ENCODE peak calls at places on chromosome 1, in four cellular contexts. V is upper lobe of right lung, W is sigmoid colon, U is heart left ventricle. D is an unnamed sample.
A peak's percentile ranks its signal among the peaks of the same experiment; 100 is the strongest.

GRCh38 chr1:60984066-60984799 is 98.1 kb upstream of the NFIA start:
- DNase-seq in V (no peak), W (peak; percentile 91), U (peak; percentile 80), D (peak; percentile 27)

GRCh38 chr1:67441183-67441582 is 11.0 kb upstream of the SERBP1 start:
- DNase-seq in V (no peak), W (peak; percentile 74), U (peak; percentile 55), D (peak; percentile 90)

GRCh38 chr1:231883382-231883781 is 256.8 kb downstream of the DISC1 start:
- DNase-seq in V (no peak), W (no peak), U (no peak), D (no peak)

GRCh38 chr1:181208076-181208475 is 119.6 kb downstream of the IER5 start:
- DNase-seq in V (no peak), W (no peak), U (no peak), D (no peak)

GRCh38 chr1:184298321-184299052 is 88.3 kb upstream of the C1orf21 start:
- DNase-seq in V (no peak), W (no peak), U (peak; percentile 46), D (no peak)

GRCh38 chr1:247304046-247304445 is 27.6 kb downstream of the ZNF496 start:
- DNase-seq in V (no peak), W (no peak), U (no peak), D (no peak)

GRCh38 chr1:219927956-219928790 is at the start of gene SLC30A10:
- DNase-seq in V (no peak), W (no peak), U (peak; percentile 41), D (peak; percentile 27)

GRCh38 chr1:37561794-37562132 is 5.0 kb downstream of the DNALI1 start:
- DNase-seq in V (no peak), W (no peak), U (no peak), D (no peak)

GRCh38 chr1:196501760-196502428 is 106.3 kb downstream of the KCNT2 start:
- DNase-seq in V (no peak), W (no peak), U (no peak), D (no peak)

GRCh38 chr1:108893141-108893530 is 16.4 kb downstream of the GPSM2 start:
- DNase-seq in V (no peak), W (no peak), U (no peak), D (no peak)

GRCh38 chr1:73104749-73105148 is 822.4 kb upstream of the NEGR1 start:
- DNase-seq in V (peak; percentile 53), W (peak; percentile 54), U (no peak), D (no peak)

GRCh38 chr1:71755441-71755840 is 526.9 kb downstream of the NEGR1 start:
- DNase-seq in V (no peak), W (no peak), U (no peak), D (no peak)

GRCh38 chr1:174519845-174520244 is 72.1 kb downstream of the GPR52 start:
- DNase-seq in V (no peak), W (no peak), U (peak; percentile 57), D (no peak)

GRCh38 chr1:216566809-216567208 is 143.6 kb upstream of the USH2A start:
- DNase-seq in V (no peak), W (no peak), U (no peak), D (no peak)

GRCh38 chr1:235004276-235004675 is 124.4 kb downstream of the TOMM20 start:
- DNase-seq in V (no peak), W (peak; percentile 9), U (no peak), D (no peak)
- H3K27ac ChIP-seq in V (no peak overlapping the region), W (no peak overlapping the region), U (no peak overlapping the region), D (no peak overlapping the region)

DNA sequence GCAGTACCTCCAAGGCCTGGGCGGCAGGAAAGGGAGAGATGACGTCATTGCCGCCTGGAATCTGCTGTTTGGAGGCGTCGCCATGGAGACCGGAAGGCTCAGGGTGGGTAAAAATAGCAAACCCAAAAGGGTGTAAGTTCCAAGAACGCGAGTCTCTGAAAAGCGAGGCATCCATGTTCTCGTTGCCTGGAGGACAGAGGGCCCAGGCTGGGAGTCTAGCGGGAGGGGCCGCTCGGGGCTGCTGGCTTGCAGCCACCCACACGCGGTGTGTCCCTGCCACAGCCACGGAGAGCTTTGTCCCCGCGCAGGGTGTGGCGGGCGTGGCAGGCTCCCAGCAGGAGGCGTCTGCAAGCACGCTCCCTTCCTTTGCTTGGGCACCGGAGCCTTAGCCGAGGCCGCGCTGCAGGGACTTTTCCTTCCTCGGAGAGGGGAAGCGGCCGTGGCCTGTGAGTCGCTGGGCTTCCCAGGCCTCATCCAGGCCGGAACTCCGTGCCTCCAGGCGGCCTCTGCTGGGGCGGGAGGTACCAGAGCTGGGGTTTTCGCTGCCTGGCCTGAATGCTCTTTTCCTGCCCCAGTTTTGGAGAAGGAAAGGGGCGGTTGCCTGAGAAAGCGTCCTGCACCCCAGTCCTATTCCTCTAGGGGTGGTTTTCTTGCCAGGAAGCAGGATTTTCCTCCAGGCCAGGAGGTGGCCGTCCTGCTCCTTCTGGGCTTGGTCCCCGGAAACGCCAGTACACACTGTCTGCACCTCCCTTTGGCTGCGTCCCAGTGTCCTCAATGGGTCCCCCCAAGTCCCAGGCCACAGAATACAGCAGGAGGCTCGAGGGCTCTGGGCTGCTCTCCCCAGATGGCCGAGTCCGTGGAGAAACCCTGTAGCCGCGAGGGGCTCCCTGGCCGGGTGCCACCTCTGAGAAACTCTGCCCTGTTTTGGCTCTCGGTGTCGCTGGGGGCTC is 15.3 kb upstream of the SKI start:
- DNase-seq in V (peak; percentile 93), W (peak; percentile 97), U (peak; percentile 97), D (peak; percentile 96)
- H3K4me3 ChIP-seq in V (peak overlapping the region; percentile 30), W (peak overlapping the region; percentile 11), U (peak overlapping the region; percentile 42), D (no peak overlapping the region)

DNA sequence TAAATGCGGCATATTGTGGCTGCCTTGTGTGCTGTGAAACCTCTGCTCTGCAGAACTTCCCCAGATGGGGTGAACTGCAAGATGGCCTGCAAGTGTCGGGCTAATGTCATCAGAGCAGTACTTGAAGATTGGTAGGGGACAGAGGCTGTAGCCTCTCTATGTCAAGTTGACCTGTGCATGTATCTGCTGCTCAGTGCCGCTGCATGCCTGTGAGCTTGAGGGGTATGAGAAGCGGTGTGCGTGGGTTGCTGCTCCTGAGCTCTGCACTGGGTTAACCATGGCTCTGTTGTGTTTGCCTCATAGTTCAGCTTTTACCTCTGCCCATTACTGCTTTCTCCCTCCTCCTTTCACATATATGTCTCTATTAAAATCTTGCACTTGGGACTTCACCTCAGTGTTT is 83.2 kb downstream of the WDR3 start:
- DNase-seq in V (no peak), W (no peak), U (no peak), D (no peak)
- H3K4me1 ChIP-seq in V (no peaks in the 10 kb centered on the region), W (no peaks in the 10 kb centered on the region), U (no peaks in the 10 kb centered on the region), D (no peaks in the 10 kb centered on the region)

GRCh38 chr1:85555867-85556577 is 24.5 kb upstream of the CCN1 start:
- DNase-seq in V (no peak), W (no peak), U (no peak), D (no peak)
- H3K27ac ChIP-seq in V (no peak overlapping the region), W (peak overlapping the region; percentile 70), U (no peak overlapping the region), D (no peak overlapping the region)

GRCh38 chr1:39955547-39956539 is 898 bp downstream of the MFSD2A start:
- DNase-seq in V (no peak), W (no peak), U (no peak), D (peak; percentile 24)
- H3K4me3 ChIP-seq in V (peak overlapping the region; percentile 69), W (peak overlapping the region; percentile 22), U (peak overlapping the region; percentile 68), D (peak overlapping the region; percentile 19)

DNA sequence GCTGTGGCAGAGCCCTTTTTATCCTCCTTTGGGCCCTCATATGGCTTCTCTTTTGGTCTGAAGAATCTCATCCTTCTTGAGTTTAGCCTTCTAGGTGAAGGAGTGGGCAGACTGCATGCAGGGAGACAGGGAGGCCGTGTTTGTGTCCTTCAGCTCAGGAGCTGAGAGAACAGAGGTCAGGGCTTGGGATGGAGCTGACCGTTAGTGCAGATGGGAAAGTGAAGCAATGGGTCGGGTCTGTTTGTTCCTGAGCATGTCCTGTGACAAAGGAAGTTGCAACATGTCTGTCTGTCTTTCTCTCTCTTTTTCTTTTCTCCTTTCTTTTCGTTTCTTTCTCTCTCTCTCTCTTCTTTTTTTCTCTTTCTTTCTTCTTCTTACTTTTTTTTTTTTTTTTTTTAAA is 14.9 kb downstream of the MAPKAPK2 start:
- DNase-seq in V (peak; percentile 17), W (peak; percentile 83), U (no peak), D (peak; percentile 64)
- H3K4me1 ChIP-seq in V (peaks cover 48% of the 10 kb centered on the region), W (peaks cover 91% of the 10 kb centered on the region), U (peaks cover 86% of the 10 kb centered on the region), D (peaks cover 28% of the 10 kb centered on the region)

DNA sequence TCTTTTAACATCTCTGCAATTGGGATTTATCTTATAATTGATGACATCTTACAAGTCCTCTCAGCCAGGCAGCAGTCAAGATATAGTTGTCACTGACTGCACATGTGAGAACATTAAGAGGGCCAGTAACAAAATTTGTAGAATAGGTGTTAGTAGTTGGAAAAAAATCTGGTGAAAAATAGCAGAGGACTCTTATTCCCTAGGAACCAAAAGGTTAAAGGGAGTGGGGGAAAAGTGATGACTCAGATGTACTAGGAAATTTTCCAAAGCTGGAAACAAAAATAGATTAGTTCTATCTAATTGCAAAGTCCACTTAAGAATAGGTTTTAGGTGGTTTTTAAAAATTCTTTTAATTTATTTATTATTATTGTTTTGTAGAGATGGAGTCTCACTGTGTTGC is 3.6 kb downstream of the NUP210L start:
- DNase-seq in V (no peak), W (no peak), U (no peak), D (no peak)
- H3K27ac ChIP-seq in V (no peak overlapping the region), W (peak overlapping the region; percentile 1), U (no peak overlapping the region), D (no peak overlapping the region)

DNA sequence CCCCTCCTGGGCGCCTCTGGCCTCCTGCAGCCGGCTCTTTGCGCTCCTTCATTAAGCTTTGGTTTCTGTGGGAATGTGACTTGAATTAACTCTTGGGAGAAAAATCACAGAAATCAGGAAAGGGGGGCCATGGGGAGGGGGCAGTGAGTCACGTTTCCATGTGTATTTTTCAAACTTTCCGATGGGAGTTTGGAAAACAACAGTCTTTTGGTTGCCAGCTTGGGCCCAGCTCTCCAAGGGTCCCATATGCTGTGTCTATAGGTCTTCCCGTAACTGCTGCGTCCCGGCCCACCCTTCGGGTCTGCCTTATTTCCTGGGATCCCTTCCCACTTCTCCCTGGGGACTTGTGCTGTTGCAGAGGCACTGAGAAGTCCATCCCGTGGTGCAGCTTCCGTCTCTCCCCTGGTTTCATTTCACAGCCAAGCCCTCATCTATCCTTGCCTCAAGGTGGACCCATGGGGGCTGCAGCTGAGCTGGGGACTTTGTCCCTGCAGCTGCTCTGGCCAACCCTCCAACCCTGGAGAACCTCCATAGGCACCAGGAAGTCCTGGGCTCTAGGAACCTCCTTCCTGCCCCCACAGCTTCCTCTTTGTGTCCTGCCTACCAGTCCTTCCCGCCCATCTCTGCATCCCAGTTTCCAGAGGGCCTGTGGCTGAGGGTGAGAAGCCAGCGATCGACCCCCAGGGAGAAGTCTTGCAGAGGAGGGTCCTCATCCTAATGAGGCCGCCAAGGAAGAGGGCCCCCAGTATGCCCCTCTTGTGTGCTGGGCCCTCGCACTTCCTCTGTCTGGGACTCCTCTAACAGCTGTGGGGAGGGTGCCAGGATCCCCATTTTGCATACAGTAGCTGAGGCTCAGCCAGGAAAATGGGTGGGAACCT is 11.6 kb upstream of the LMNA start:
- DNase-seq in V (no peak), W (peak; percentile 72), U (no peak), D (no peak)
- H3K4me3 ChIP-seq in V (no peak overlapping the region), W (no peak overlapping the region), U (no peak overlapping the region), D (no peak overlapping the region)

GRCh38 chr1:201020040-201020591 is 3.4 kb downstream of the KIF21B start:
- DNase-seq in V (no peak), W (no peak), U (no peak), D (no peak)
- H3K4me1 ChIP-seq in V (peaks cover 49% of the 10 kb centered on the region), W (peaks cover 20% of the 10 kb centered on the region), U (peaks cover 6% of the 10 kb centered on the region), D (peaks cover 23% of the 10 kb centered on the region)

DNA sequence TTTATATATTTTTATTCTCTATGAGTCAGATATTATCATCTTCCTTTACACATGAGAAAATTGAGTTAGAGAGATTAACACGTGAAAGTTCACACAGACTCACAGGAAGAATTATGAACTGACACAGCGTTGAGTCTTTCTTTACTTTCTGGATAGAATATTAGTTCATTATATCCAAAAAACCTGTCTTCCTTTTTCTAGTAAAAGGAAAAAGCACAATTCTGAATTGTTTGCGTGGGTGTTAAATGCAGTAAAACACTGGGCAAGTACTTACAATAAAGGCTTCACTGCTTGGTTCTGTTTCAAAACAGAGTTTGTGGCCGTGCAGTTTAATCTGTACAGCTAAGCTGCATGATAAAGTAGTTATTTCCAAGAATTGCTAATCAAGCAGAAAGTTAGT is 10.8 kb downstream of the MAGI3 start:
- DNase-seq in V (no peak), W (no peak), U (no peak), D (no peak)
- H3K27ac ChIP-seq in V (peak overlapping the region; percentile 38), W (no peak overlapping the region), U (no peak overlapping the region), D (no peak overlapping the region)

D was measured in adrenal gland.